ENCODE peak calls at places on chromosomes 1 and 21, in four cellular contexts. One of them, this sample, is unnamed.

GRCh38 chr1:40039245-40039756 is 1.2 kb upstream of the CAP1 start:
- DNase-seq in WTC11: no peak
- DNase-seq in fibroblast of mammary gland: peak
- DNase-seq in astrocyte of the cerebellum: peak
- DNase-seq in this sample: peak

GRCh38 chr1:117740461-117740860 is 134.6 kb downstream of the TENT5C start:
- DNase-seq in WTC11: no peak
- DNase-seq in fibroblast of mammary gland: no peak
- DNase-seq in astrocyte of the cerebellum: no peak
- DNase-seq in this sample: no peak

GRCh38 chr1:38045431-38046332 is 911 bp downstream of the POU3F1 start:
- DNase-seq in WTC11: peak
- DNase-seq in fibroblast of mammary gland: no peak
- DNase-seq in astrocyte of the cerebellum: no peak
- DNase-seq in this sample: peak

GRCh38 chr1:212302745-212303383 is 17.7 kb downstream of the PPP2R5A start:
- DNase-seq in WTC11: no peak
- DNase-seq in fibroblast of mammary gland: peak
- DNase-seq in astrocyte of the cerebellum: no peak
- DNase-seq in this sample: peak

GRCh38 chr1:99018313-99018712 is 13.7 kb upstream of the PLPPR5 start:
- DNase-seq in WTC11: no peak
- DNase-seq in fibroblast of mammary gland: no peak
- DNase-seq in astrocyte of the cerebellum: no peak
- DNase-seq in this sample: no peak

GRCh38 chr1:223756002-223756775 is 43.9 kb downstream of the CAPN2 start:
- DNase-seq in WTC11: no peak
- DNase-seq in fibroblast of mammary gland: no peak
- DNase-seq in astrocyte of the cerebellum: no peak
- DNase-seq in this sample: no peak

GRCh38 chr1:213201380-213202155 is 150.5 kb downstream of the RPS6KC1 start:
- DNase-seq in WTC11: no peak
- DNase-seq in fibroblast of mammary gland: peak
- DNase-seq in astrocyte of the cerebellum: no peak
- DNase-seq in this sample: peak

GRCh38 chr1:164638506-164639202 is 79.7 kb downstream of the PBX1 start:
- DNase-seq in WTC11: no peak
- DNase-seq in fibroblast of mammary gland: no peak
- DNase-seq in astrocyte of the cerebellum: no peak
- DNase-seq in this sample: no peak

GRCh38 chr1:220914283-220915116 is 35.3 kb downstream of the HLX start:
- DNase-seq in WTC11: no peak
- DNase-seq in fibroblast of mammary gland: peak
- DNase-seq in astrocyte of the cerebellum: no peak
- DNase-seq in this sample: no peak

GRCh38 chr1:228366851-228367741 is 39.5 kb downstream of the TRIM11 start:
- DNase-seq in WTC11: peak
- DNase-seq in fibroblast of mammary gland: no peak
- DNase-seq in astrocyte of the cerebellum: no peak
- DNase-seq in this sample: no peak

GRCh38 chr21:46661211-46661625 is 25.7 kb downstream of the PRMT2 start:
- DNase-seq in WTC11: peak
- DNase-seq in fibroblast of mammary gland: peak
- DNase-seq in astrocyte of the cerebellum: peak
- DNase-seq in this sample: peak

GRCh38 chr1:115665319-115665718 is 23.5 kb downstream of the VANGL1 start:
- DNase-seq in WTC11: no peak
- DNase-seq in fibroblast of mammary gland: no peak
- DNase-seq in astrocyte of the cerebellum: no peak
- DNase-seq in this sample: no peak

GRCh38 chr1:30748098-30748698 is 9.4 kb downstream of the LAPTM5 start:
- DNase-seq in WTC11: no peak
- DNase-seq in fibroblast of mammary gland: peak
- DNase-seq in astrocyte of the cerebellum: no peak
- DNase-seq in this sample: no peak

GRCh38 chr1:168121314-168122029 is 15.3 kb downstream of the GPR161 start:
- DNase-seq in WTC11: no peak
- DNase-seq in fibroblast of mammary gland: peak
- DNase-seq in astrocyte of the cerebellum: peak
- DNase-seq in this sample: peak

This sample was measured in choroid plexus epithelial cell.